ENCODE peak calls at places on chromosome 4, in eight cellular contexts. One of them, this sample, is unnamed.

GRCh38 chr4:135515295-135515694 is 1313.7 kb upstream of the PABPC4L start:
- DNase-seq in breast epithelium: no peak
- DNase-seq in NB4: no peak
- DNase-seq in heart left ventricle: no peak
- DNase-seq in CD8-positive, alpha-beta memory T cell: no peak
- DNase-seq in prostate gland: no peak
- DNase-seq in NT2/D1: no peak
- DNase-seq in tibial nerve: no peak
- DNase-seq in this sample: no peak

GRCh38 chr4:142567620-142568451 is 278.3 kb downstream of the INPP4B start:
- DNase-seq in prostate gland: no peak
- DNase-seq in tibial nerve: no peak
- DNase-seq in NT2/D1: no peak
- DNase-seq in breast epithelium: no peak
- DNase-seq in CD8-positive, alpha-beta memory T cell: no peak
- DNase-seq in heart left ventricle: no peak
- DNase-seq in NB4: no peak
- DNase-seq in this sample: peak; percentile 35

GRCh38 chr4:177489847-177490246 is 47.6 kb upstream of the AGA start:
- DNase-seq in breast epithelium: no peak
- DNase-seq in prostate gland: no peak
- DNase-seq in tibial nerve: no peak
- DNase-seq in heart left ventricle: no peak
- DNase-seq in NB4: no peak
- DNase-seq in CD8-positive, alpha-beta memory T cell: no peak
- DNase-seq in NT2/D1: no peak
- DNase-seq in this sample: no peak

GRCh38 chr4:83890231-83890630 is 354.3 kb downstream of the GPAT3 start:
- DNase-seq in NT2/D1: no peak
- DNase-seq in tibial nerve: no peak
- DNase-seq in prostate gland: no peak
- DNase-seq in NB4: no peak
- DNase-seq in breast epithelium: no peak
- DNase-seq in heart left ventricle: no peak
- DNase-seq in CD8-positive, alpha-beta memory T cell: no peak
- DNase-seq in this sample: no peak

GRCh38 chr4:4541040-4541631 is 712 bp downstream of the STX18 start:
- DNase-seq in prostate gland: no peak
- DNase-seq in CD8-positive, alpha-beta memory T cell: no peak
- DNase-seq in tibial nerve: no peak
- DNase-seq in heart left ventricle: no peak
- DNase-seq in NB4: peak; percentile 74
- DNase-seq in NT2/D1: no peak
- DNase-seq in breast epithelium: no peak
- DNase-seq in this sample: peak; percentile 28

GRCh38 chr4:112938461-112939058 is 110.9 kb upstream of the ANK2 start:
- DNase-seq in prostate gland: no peak
- DNase-seq in NT2/D1: peak; percentile 23
- DNase-seq in NB4: peak; percentile 36
- DNase-seq in CD8-positive, alpha-beta memory T cell: no peak
- DNase-seq in breast epithelium: no peak
- DNase-seq in tibial nerve: no peak
- DNase-seq in heart left ventricle: no peak
- DNase-seq in this sample: no peak

GRCh38 chr4:37891221-37892159 is 606 bp downstream of the TBC1D1 start:
- DNase-seq in NT2/D1: no peak
- DNase-seq in prostate gland: peak; percentile 56
- DNase-seq in CD8-positive, alpha-beta memory T cell: peak; percentile 41
- DNase-seq in breast epithelium: no peak
- DNase-seq in tibial nerve: peak; percentile 30
- DNase-seq in NB4: peak; percentile 72
- DNase-seq in heart left ventricle: no peak
- DNase-seq in this sample: peak; percentile 33

GRCh38 chr4:185424905-185425599 is 712 bp downstream of the UFSP2 start:
- DNase-seq in CD8-positive, alpha-beta memory T cell: no peak
- DNase-seq in NB4: no peak
- DNase-seq in breast epithelium: no peak
- DNase-seq in NT2/D1: no peak
- DNase-seq in prostate gland: peak; percentile 26
- DNase-seq in heart left ventricle: no peak
- DNase-seq in tibial nerve: no peak
- DNase-seq in this sample: no peak

GRCh38 chr4:90069151-90069550 is 58.0 kb upstream of the CCSER1 start:
- DNase-seq in heart left ventricle: no peak
- DNase-seq in NT2/D1: no peak
- DNase-seq in tibial nerve: no peak
- DNase-seq in NB4: no peak
- DNase-seq in breast epithelium: no peak
- DNase-seq in CD8-positive, alpha-beta memory T cell: no peak
- DNase-seq in prostate gland: no peak
- DNase-seq in this sample: no peak

GRCh38 chr4:140755811-140756291 is 334 bp downstream of the TBC1D9 start:
- DNase-seq in breast epithelium: peak; percentile 44
- DNase-seq in prostate gland: peak; percentile 34
- DNase-seq in CD8-positive, alpha-beta memory T cell: no peak
- DNase-seq in NB4: no peak
- DNase-seq in tibial nerve: peak; percentile 11
- DNase-seq in NT2/D1: no peak
- DNase-seq in heart left ventricle: peak; percentile 78
- DNase-seq in this sample: peak; percentile 63

GRCh38 chr4:77878176-77878575 is 15.5 kb downstream of the MRPL1 start:
- DNase-seq in breast epithelium: no peak
- DNase-seq in heart left ventricle: no peak
- DNase-seq in prostate gland: no peak
- DNase-seq in CD8-positive, alpha-beta memory T cell: no peak
- DNase-seq in NB4: no peak
- DNase-seq in NT2/D1: no peak
- DNase-seq in tibial nerve: no peak
- DNase-seq in this sample: no peak

GRCh38 chr4:51843309-51844156 is 580 bp downstream of the DCUN1D4 start:
- DNase-seq in heart left ventricle: peak; percentile 79
- DNase-seq in tibial nerve: peak; percentile 71
- DNase-seq in breast epithelium: peak; percentile 63
- DNase-seq in CD8-positive, alpha-beta memory T cell: peak; percentile 50
- DNase-seq in NT2/D1: no peak
- DNase-seq in NB4: peak; percentile 80
- DNase-seq in prostate gland: peak; percentile 60
- DNase-seq in this sample: peak; percentile 68

GRCh38 chr4:124939908-124940307 is 227.4 kb upstream of the ANKRD50 start:
- DNase-seq in prostate gland: no peak
- DNase-seq in NT2/D1: no peak
- DNase-seq in heart left ventricle: no peak
- DNase-seq in tibial nerve: no peak
- DNase-seq in NB4: no peak
- DNase-seq in breast epithelium: no peak
- DNase-seq in CD8-positive, alpha-beta memory T cell: no peak
- DNase-seq in this sample: no peak

GRCh38 chr4:150063128-150063527 is 15.1 kb upstream of the DCLK2 start:
- DNase-seq in NT2/D1: no peak
- DNase-seq in tibial nerve: no peak
- DNase-seq in prostate gland: no peak
- DNase-seq in heart left ventricle: no peak
- DNase-seq in CD8-positive, alpha-beta memory T cell: no peak
- DNase-seq in breast epithelium: no peak
- DNase-seq in NB4: no peak
- DNase-seq in this sample: no peak

GRCh38 chr4:140363051-140363450 is 10.4 kb upstream of the SCOC start:
- DNase-seq in heart left ventricle: no peak
- DNase-seq in tibial nerve: no peak
- DNase-seq in CD8-positive, alpha-beta memory T cell: no peak
- DNase-seq in prostate gland: no peak
- DNase-seq in NB4: no peak
- DNase-seq in breast epithelium: no peak
- DNase-seq in NT2/D1: no peak
- DNase-seq in this sample: no peak

GRCh38 chr4:94228488-94229216 is 21.0 kb downstream of the SMARCAD1 start:
- DNase-seq in tibial nerve: no peak
- DNase-seq in CD8-positive, alpha-beta memory T cell: no peak
- DNase-seq in NB4: no peak
- DNase-seq in breast epithelium: no peak
- DNase-seq in heart left ventricle: no peak
- DNase-seq in NT2/D1: no peak
- DNase-seq in prostate gland: no peak
- DNase-seq in this sample: no peak

GRCh38 chr4:174423257-174423944 is 98.9 kb downstream of the HPGD start:
- DNase-seq in breast epithelium: no peak
- DNase-seq in heart left ventricle: no peak
- DNase-seq in NT2/D1: no peak
- DNase-seq in prostate gland: peak; percentile 8
- DNase-seq in NB4: no peak
- DNase-seq in CD8-positive, alpha-beta memory T cell: no peak
- DNase-seq in tibial nerve: peak; percentile 61
- DNase-seq in this sample: peak; percentile 54

GRCh38 chr4:7651461-7651921 is 216.8 kb upstream of the PSAPL1 start:
- DNase-seq in breast epithelium: peak; percentile 91
- DNase-seq in tibial nerve: peak; percentile 59
- DNase-seq in prostate gland: no peak
- DNase-seq in NT2/D1: peak; percentile 74
- DNase-seq in CD8-positive, alpha-beta memory T cell: no peak
- DNase-seq in NB4: no peak
- DNase-seq in heart left ventricle: peak; percentile 54
- DNase-seq in this sample: no peak

GRCh38 chr4:2063557-2064275 is 4.6 kb downstream of the NAT8L start:
- DNase-seq in NT2/D1: no peak
- DNase-seq in tibial nerve: no peak
- DNase-seq in prostate gland: no peak
- DNase-seq in CD8-positive, alpha-beta memory T cell: no peak
- DNase-seq in breast epithelium: no peak
- DNase-seq in NB4: no peak
- DNase-seq in heart left ventricle: peak; percentile 49
- DNase-seq in this sample: no peak

DNA sequence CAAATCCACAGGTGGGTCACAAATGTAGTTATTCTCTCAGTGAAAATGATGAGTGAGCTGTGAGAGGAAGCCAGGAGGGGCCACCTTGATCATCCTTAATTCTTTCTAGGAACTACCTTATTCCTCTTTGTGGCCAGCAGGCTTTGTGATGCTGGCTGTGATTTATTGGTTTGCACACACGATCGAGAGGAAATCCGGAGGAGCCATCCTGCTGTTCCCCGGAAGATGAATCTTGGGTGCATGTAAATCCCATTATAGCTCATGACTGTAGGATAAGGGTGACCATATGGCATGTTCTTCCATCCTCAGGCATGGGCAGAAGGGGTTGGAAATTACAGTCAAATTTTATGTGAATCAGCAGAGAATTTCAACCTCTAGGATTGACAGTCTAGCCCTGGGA is 254.5 kb downstream of the UNC5C start:
- DNase-seq in NB4: no peak
- DNase-seq in prostate gland: no peak
- DNase-seq in heart left ventricle: no peak
- DNase-seq in NT2/D1: no peak
- DNase-seq in CD8-positive, alpha-beta memory T cell: no peak
- DNase-seq in tibial nerve: no peak
- DNase-seq in breast epithelium: no peak
- DNase-seq in this sample: no peak
- H3K4me3 ChIP-seq in NB4: no peak overlapping the region
- H3K4me3 ChIP-seq in prostate gland: no peak overlapping the region
- H3K4me3 ChIP-seq in heart left ventricle: no peak overlapping the region
- H3K4me3 ChIP-seq in NT2/D1: no peak overlapping the region
- H3K4me3 ChIP-seq in CD8-positive, alpha-beta memory T cell: no peak overlapping the region
- H3K4me3 ChIP-seq in tibial nerve: no peak overlapping the region
- H3K4me3 ChIP-seq in breast epithelium: no peak overlapping the region
- H3K4me3 ChIP-seq in this sample: no peak overlapping the region

GRCh38 chr4:107643021-107643420 is 77.0 kb downstream of the PAPSS1 start:
- DNase-seq in CD8-positive, alpha-beta memory T cell: no peak
- DNase-seq in heart left ventricle: no peak
- DNase-seq in prostate gland: no peak
- DNase-seq in NT2/D1: no peak
- DNase-seq in NB4: no peak
- DNase-seq in tibial nerve: no peak
- DNase-seq in breast epithelium: no peak
- DNase-seq in this sample: no peak
- H3K4me3 ChIP-seq in CD8-positive, alpha-beta memory T cell: no peak overlapping the region
- H3K4me3 ChIP-seq in heart left ventricle: no peak overlapping the region
- H3K4me3 ChIP-seq in prostate gland: no peak overlapping the region
- H3K4me3 ChIP-seq in NT2/D1: no peak overlapping the region
- H3K4me3 ChIP-seq in NB4: no peak overlapping the region
- H3K4me3 ChIP-seq in tibial nerve: no peak overlapping the region
- H3K4me3 ChIP-seq in breast epithelium: no peak overlapping the region
- H3K4me3 ChIP-seq in this sample: no peak overlapping the region

DNA sequence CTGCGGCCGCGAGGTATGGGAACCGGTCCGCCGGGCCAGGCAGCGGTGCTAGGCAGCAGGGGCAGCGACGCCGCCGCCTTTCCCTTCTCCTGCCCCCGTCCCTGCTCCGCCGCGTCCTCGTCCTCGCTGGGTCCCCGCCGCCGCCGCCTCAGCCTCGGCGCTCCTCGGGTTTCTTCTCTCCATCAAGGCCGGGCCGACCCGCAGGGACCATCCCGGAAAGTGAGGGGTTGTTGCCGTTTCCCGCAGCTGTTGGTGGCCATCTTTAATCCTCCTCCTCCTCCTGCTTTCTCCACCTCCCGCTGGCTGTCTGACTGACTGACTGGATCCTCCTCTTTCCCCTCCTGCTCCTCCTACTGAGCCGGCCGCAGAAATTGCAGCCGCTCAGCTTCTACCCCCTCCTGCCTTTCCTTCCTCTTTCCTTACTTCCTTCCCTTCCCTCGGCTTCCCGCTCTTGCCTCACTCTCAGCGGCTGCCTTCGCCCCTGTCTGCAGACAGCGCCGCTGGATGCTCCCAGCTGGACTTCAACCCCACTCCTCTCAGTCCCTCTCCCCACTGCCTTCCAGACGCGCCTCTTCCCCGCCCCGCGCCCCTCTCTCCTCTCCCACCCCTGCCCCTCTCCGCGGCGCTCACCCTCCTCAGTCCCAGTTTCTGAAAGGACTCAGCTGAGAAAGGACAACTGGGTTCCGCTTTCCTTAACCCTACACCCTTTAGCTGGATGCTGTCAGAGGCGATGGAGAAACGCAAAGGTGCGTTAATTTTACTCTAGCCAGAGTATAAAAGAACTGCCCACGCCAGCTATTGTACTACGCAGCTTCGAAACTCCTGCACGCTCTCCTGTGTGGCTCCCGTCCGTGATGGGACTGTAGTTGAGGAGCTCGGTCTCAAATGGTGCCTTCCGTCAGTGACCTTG is at the start of gene WDFY3:
- DNase-seq in NT2/D1: peak; percentile 61
- DNase-seq in prostate gland: peak; percentile 86
- DNase-seq in tibial nerve: peak; percentile 79
- DNase-seq in breast epithelium: peak; percentile 79
- DNase-seq in CD8-positive, alpha-beta memory T cell: no peak
- DNase-seq in heart left ventricle: peak; percentile 88
- DNase-seq in NB4: peak; percentile 89
- DNase-seq in this sample: peak; percentile 78
- H3K4me3 ChIP-seq in NT2/D1: peak within 1 kb of the TSS; percentile 64
- H3K4me3 ChIP-seq in prostate gland: peak within 1 kb of the TSS; percentile 80
- H3K4me3 ChIP-seq in tibial nerve: peak within 1 kb of the TSS; percentile 73
- H3K4me3 ChIP-seq in breast epithelium: peak within 1 kb of the TSS; percentile 97
- H3K4me3 ChIP-seq in CD8-positive, alpha-beta memory T cell: no peak within 1 kb of the TSS
- H3K4me3 ChIP-seq in heart left ventricle: peak within 1 kb of the TSS; percentile 99
- H3K4me3 ChIP-seq in NB4: peak within 1 kb of the TSS; percentile 62
- H3K4me3 ChIP-seq in this sample: peak within 1 kb of the TSS; percentile 92

DNA sequence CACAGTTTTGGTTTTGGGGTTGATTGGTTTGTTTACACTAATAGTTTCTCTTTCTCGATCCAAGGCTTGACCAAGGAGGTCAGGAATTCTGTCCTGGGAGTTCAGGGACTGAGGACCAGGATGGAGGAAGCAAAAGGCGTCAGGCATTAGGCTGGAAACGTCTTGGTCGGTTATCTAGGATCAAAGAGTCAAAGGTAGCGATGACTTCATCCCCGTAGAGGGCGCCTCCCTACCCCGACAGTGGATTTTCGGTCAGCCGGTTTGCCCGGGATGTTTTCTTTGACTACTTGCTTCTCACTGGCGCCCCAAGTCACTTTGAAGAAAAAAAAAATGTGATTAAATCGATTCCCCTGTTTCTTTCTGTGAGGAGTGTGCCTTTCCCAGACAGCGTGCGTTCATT is 985 bp upstream of the FHDC1 start:
- DNase-seq in CD8-positive, alpha-beta memory T cell: no peak
- DNase-seq in NT2/D1: peak; percentile 47
- DNase-seq in tibial nerve: no peak
- DNase-seq in breast epithelium: peak; percentile 36
- DNase-seq in heart left ventricle: no peak
- DNase-seq in prostate gland: no peak
- DNase-seq in NB4: peak; percentile 52
- DNase-seq in this sample: peak; percentile 62
- H3K4me3 ChIP-seq in CD8-positive, alpha-beta memory T cell: no peak overlapping the region
- H3K4me3 ChIP-seq in NT2/D1: peak overlapping the region; percentile 75
- H3K4me3 ChIP-seq in tibial nerve: no peak overlapping the region
- H3K4me3 ChIP-seq in breast epithelium: no peak overlapping the region
- H3K4me3 ChIP-seq in heart left ventricle: peak overlapping the region; percentile 68
- H3K4me3 ChIP-seq in prostate gland: no peak overlapping the region
- H3K4me3 ChIP-seq in NB4: no peak overlapping the region
- H3K4me3 ChIP-seq in this sample: no peak overlapping the region